ENCODE peak calls at places on chromosome 16, in nine cellular contexts. One of them, this sample, is unnamed.

GRCh38 chr16:280552-280951 is at the start of gene ARHGDIG:
- DNase-seq in astrocyte: no peak
- DNase-seq in spleen: no peak
- DNase-seq in ascending aorta: no peak
- DNase-seq in thoracic aorta: no peak
- DNase-seq in fibroblast of lung: no peak
- DNase-seq in hepatocyte: peak; percentile 53
- DNase-seq in ovary: no peak
- DNase-seq in lung: no peak
- DNase-seq in this sample: no peak

GRCh38 chr16:64391009-64391663 is 730.7 kb downstream of the CDH11 start:
- DNase-seq in lung: no peak
- DNase-seq in thoracic aorta: no peak
- DNase-seq in hepatocyte: no peak
- DNase-seq in ovary: no peak
- DNase-seq in astrocyte: peak; percentile 57
- DNase-seq in spleen: no peak
- DNase-seq in fibroblast of lung: peak; percentile 65
- DNase-seq in ascending aorta: no peak
- DNase-seq in this sample: no peak

GRCh38 chr16:14502932-14503741 is 126.9 kb downstream of the PARN start:
- DNase-seq in lung: no peak
- DNase-seq in ascending aorta: no peak
- DNase-seq in fibroblast of lung: peak; percentile 90
- DNase-seq in thoracic aorta: no peak
- DNase-seq in hepatocyte: no peak
- DNase-seq in spleen: no peak
- DNase-seq in ovary: no peak
- DNase-seq in astrocyte: peak; percentile 88
- DNase-seq in this sample: no peak

GRCh38 chr16:75446416-75446815 is 13.1 kb upstream of the CFDP1 start:
- DNase-seq in spleen: no peak
- DNase-seq in fibroblast of lung: no peak
- DNase-seq in ovary: no peak
- DNase-seq in thoracic aorta: no peak
- DNase-seq in astrocyte: no peak
- DNase-seq in lung: no peak
- DNase-seq in ascending aorta: no peak
- DNase-seq in hepatocyte: no peak
- DNase-seq in this sample: no peak

GRCh38 chr16:35516551-35516950 is 2057.1 kb downstream of the TP53TG3F start:
- DNase-seq in astrocyte: no peak
- DNase-seq in fibroblast of lung: no peak
- DNase-seq in spleen: no peak
- DNase-seq in ovary: no peak
- DNase-seq in hepatocyte: no peak
- DNase-seq in lung: no peak
- DNase-seq in ascending aorta: no peak
- DNase-seq in thoracic aorta: no peak
- DNase-seq in this sample: no peak

GRCh38 chr16:359871-360697 is 7.6 kb upstream of the AXIN1 start:
- DNase-seq in ovary: no peak
- DNase-seq in astrocyte: no peak
- DNase-seq in spleen: no peak
- DNase-seq in lung: no peak
- DNase-seq in hepatocyte: no peak
- DNase-seq in fibroblast of lung: no peak
- DNase-seq in thoracic aorta: no peak
- DNase-seq in ascending aorta: no peak
- DNase-seq in this sample: no peak

GRCh38 chr16:912684-913613 is 57.8 kb downstream of the LMF1 start:
- DNase-seq in ovary: no peak
- DNase-seq in fibroblast of lung: no peak
- DNase-seq in lung: no peak
- DNase-seq in spleen: no peak
- DNase-seq in hepatocyte: no peak
- DNase-seq in thoracic aorta: no peak
- DNase-seq in ascending aorta: no peak
- DNase-seq in astrocyte: no peak
- DNase-seq in this sample: peak; percentile 71

GRCh38 chr16:69709456-69710084 is 16.8 kb downstream of the NQO1 start:
- DNase-seq in fibroblast of lung: peak; percentile 61
- DNase-seq in ovary: no peak
- DNase-seq in hepatocyte: peak; percentile 75
- DNase-seq in spleen: no peak
- DNase-seq in thoracic aorta: no peak
- DNase-seq in astrocyte: peak; percentile 51
- DNase-seq in lung: no peak
- DNase-seq in ascending aorta: no peak
- DNase-seq in this sample: no peak

GRCh38 chr16:48542020-48542473 is 67.9 kb downstream of the N4BP1 start:
- DNase-seq in astrocyte: no peak
- DNase-seq in hepatocyte: peak; percentile 41
- DNase-seq in ovary: peak; percentile 56
- DNase-seq in ascending aorta: no peak
- DNase-seq in lung: peak; percentile 61
- DNase-seq in fibroblast of lung: peak; percentile 33
- DNase-seq in thoracic aorta: no peak
- DNase-seq in spleen: peak; percentile 82
- DNase-seq in this sample: no peak

GRCh38 chr16:9109255-9109654 is 17.8 kb downstream of the HAPSTR1 start:
- DNase-seq in hepatocyte: no peak
- DNase-seq in thoracic aorta: no peak
- DNase-seq in ovary: no peak
- DNase-seq in ascending aorta: no peak
- DNase-seq in lung: peak; percentile 10
- DNase-seq in spleen: no peak
- DNase-seq in astrocyte: no peak
- DNase-seq in fibroblast of lung: no peak
- DNase-seq in this sample: no peak

GRCh38 chr16:48335961-48336360 is 49.3 kb downstream of the SIAH1 start:
- DNase-seq in ovary: no peak
- DNase-seq in hepatocyte: peak; percentile 8
- DNase-seq in astrocyte: peak; percentile 77
- DNase-seq in fibroblast of lung: peak; percentile 82
- DNase-seq in lung: no peak
- DNase-seq in thoracic aorta: no peak
- DNase-seq in spleen: no peak
- DNase-seq in ascending aorta: no peak
- DNase-seq in this sample: no peak

GRCh38 chr16:82835487-82836160 is 208.9 kb downstream of the CDH13 start:
- DNase-seq in ovary: no peak
- DNase-seq in ascending aorta: no peak
- DNase-seq in thoracic aorta: no peak
- DNase-seq in lung: no peak
- DNase-seq in fibroblast of lung: peak; percentile 19
- DNase-seq in spleen: no peak
- DNase-seq in astrocyte: no peak
- DNase-seq in hepatocyte: no peak
- DNase-seq in this sample: no peak

GRCh38 chr16:10920726-10921427 is 21.4 kb downstream of the DEXI start:
- DNase-seq in fibroblast of lung: no peak
- DNase-seq in lung: no peak
- DNase-seq in astrocyte: no peak
- DNase-seq in thoracic aorta: no peak
- DNase-seq in ovary: no peak
- DNase-seq in hepatocyte: no peak
- DNase-seq in spleen: peak; percentile 47
- DNase-seq in ascending aorta: no peak
- DNase-seq in this sample: no peak

GRCh38 chr16:56328276-56329022 is 96.9 kb downstream of the AMFR start:
- DNase-seq in ascending aorta: no peak
- DNase-seq in ovary: no peak
- DNase-seq in spleen: no peak
- DNase-seq in lung: no peak
- DNase-seq in fibroblast of lung: no peak
- DNase-seq in hepatocyte: no peak
- DNase-seq in astrocyte: no peak
- DNase-seq in thoracic aorta: no peak
- DNase-seq in this sample: no peak
- TF ChIP-seq CTCF in ascending aorta: no peak
- TF ChIP-seq CTCF in ovary: no peak
- TF ChIP-seq CTCF in spleen: no peak
- TF ChIP-seq CTCF in lung: no peak
- TF ChIP-seq CTCF in fibroblast of lung: no peak
- TF ChIP-seq CTCF in hepatocyte: no peak
- TF ChIP-seq CTCF in astrocyte: no peak
- TF ChIP-seq CTCF in thoracic aorta: no peak
- TF ChIP-seq CTCF in this sample: no peak

DNA sequence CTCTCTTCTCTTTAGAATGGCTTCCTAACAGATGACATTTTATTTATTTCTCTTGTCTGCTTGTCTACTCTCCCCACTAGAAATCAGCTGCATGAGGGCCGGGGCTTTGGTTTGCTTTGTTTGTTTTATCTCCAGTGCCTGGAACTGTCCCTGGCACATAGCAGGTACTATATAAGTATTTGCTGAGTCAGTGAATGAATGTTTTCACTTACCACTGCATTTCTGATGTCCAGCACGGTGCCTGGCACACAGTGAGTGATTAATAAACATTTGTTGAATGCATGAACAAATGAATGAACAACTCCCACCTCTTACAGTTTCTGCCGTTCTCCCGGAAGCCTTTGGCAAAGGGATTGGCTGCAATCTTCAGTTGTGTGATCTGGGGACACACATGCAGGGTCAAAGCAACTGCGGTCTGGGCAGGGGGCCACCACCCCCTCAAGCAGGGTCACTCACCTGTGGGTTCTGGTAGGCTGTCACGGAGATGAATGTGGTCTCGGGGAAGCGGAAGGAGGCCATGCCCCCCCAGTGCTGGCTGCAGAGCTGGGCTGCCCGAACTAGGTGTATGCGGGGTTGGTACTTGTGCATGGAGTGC is 3.4 kb downstream of the TBX6 start:
- DNase-seq in fibroblast of lung: no peak
- DNase-seq in lung: no peak
- DNase-seq in spleen: no peak
- DNase-seq in thoracic aorta: no peak
- DNase-seq in ascending aorta: no peak
- DNase-seq in astrocyte: no peak
- DNase-seq in ovary: no peak
- DNase-seq in hepatocyte: no peak
- DNase-seq in this sample: no peak
- H3K27ac ChIP-seq in fibroblast of lung: no peak overlapping the region
- H3K27ac ChIP-seq in lung: peak overlapping the region; percentile 11
- H3K27ac ChIP-seq in spleen: no peak overlapping the region
- H3K27ac ChIP-seq in thoracic aorta: no peak overlapping the region
- H3K27ac ChIP-seq in ascending aorta: no peak overlapping the region
- H3K27ac ChIP-seq in astrocyte: no peak overlapping the region
- H3K27ac ChIP-seq in ovary: no peak overlapping the region
- H3K27ac ChIP-seq in hepatocyte: no peak overlapping the region
- H3K27ac ChIP-seq in this sample: no peak overlapping the region

GRCh38 chr16:67166883-67167168 is 2.3 kb downstream of the HSF4 start:
- DNase-seq in astrocyte: no peak
- DNase-seq in ascending aorta: no peak
- DNase-seq in fibroblast of lung: no peak
- DNase-seq in ovary: no peak
- DNase-seq in spleen: no peak
- DNase-seq in hepatocyte: no peak
- DNase-seq in lung: no peak
- DNase-seq in thoracic aorta: no peak
- DNase-seq in this sample: no peak
- H3K27me3 ChIP-seq in astrocyte: peaks cover 61% of the 10 kb centered on the region
- H3K27me3 ChIP-seq in ascending aorta: no peaks in the 10 kb centered on the region
- H3K27me3 ChIP-seq in fibroblast of lung: peaks cover 2% of the 10 kb centered on the region
- H3K27me3 ChIP-seq in ovary: no peaks in the 10 kb centered on the region
- H3K27me3 ChIP-seq in spleen: peaks cover 76% of the 10 kb centered on the region
- H3K27me3 ChIP-seq in hepatocyte: peaks cover 69% of the 10 kb centered on the region
- H3K27me3 ChIP-seq in lung: no peaks in the 10 kb centered on the region
- H3K27me3 ChIP-seq in thoracic aorta: no peaks in the 10 kb centered on the region
- H3K27me3 ChIP-seq in this sample: no peaks in the 10 kb centered on the region

DNA sequence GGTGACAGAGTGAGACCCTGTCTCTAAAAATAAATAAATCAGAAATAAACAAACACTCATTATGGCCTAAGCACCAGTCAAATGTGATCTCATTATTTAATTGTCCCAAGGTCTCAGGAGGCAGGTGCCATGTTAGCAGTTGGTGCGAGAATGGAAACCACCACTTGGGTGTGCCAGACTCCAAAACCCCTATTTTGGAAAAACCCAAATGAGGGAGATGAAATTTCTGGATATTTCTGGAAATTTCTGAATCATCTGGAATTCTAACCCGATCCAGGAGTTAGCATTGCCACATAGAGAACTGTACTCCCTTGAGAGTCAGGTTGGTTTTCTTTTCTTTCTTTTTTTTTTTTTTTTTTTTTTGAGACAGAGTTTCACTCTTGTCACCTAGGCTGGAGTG is 264.0 kb downstream of the XYLT1 start:
- DNase-seq in hepatocyte: no peak
- DNase-seq in lung: no peak
- DNase-seq in ascending aorta: no peak
- DNase-seq in thoracic aorta: no peak
- DNase-seq in astrocyte: no peak
- DNase-seq in ovary: no peak
- DNase-seq in fibroblast of lung: no peak
- DNase-seq in spleen: no peak
- DNase-seq in this sample: no peak
- TF ChIP-seq CTCF in hepatocyte: no peak
- TF ChIP-seq CTCF in lung: no peak
- TF ChIP-seq CTCF in ascending aorta: peak; percentile 16
- TF ChIP-seq CTCF in thoracic aorta: no peak
- TF ChIP-seq CTCF in astrocyte: no peak
- TF ChIP-seq CTCF in ovary: no peak
- TF ChIP-seq CTCF in fibroblast of lung: no peak
- TF ChIP-seq CTCF in spleen: no peak
- TF ChIP-seq CTCF in this sample: no peak

GRCh38 chr16:67442581-67443255 is 11.8 kb downstream of the HSD11B2 start:
- DNase-seq in astrocyte: no peak
- DNase-seq in thoracic aorta: no peak
- DNase-seq in ascending aorta: no peak
- DNase-seq in ovary: no peak
- DNase-seq in spleen: no peak
- DNase-seq in lung: no peak
- DNase-seq in fibroblast of lung: no peak
- DNase-seq in hepatocyte: no peak
- DNase-seq in this sample: no peak

GRCh38 chr16:67444259-67445125 is 13.6 kb downstream of the HSD11B2 start:
- DNase-seq in hepatocyte: no peak
- DNase-seq in thoracic aorta: no peak
- DNase-seq in spleen: no peak
- DNase-seq in fibroblast of lung: peak; percentile 39
- DNase-seq in astrocyte: no peak
- DNase-seq in lung: no peak
- DNase-seq in ovary: no peak
- DNase-seq in ascending aorta: no peak
- DNase-seq in this sample: no peak

GRCh38 chr16:67443299-67443698 is 12.4 kb downstream of the HSD11B2 start:
- DNase-seq in ascending aorta: no peak
- DNase-seq in astrocyte: no peak
- DNase-seq in spleen: no peak
- DNase-seq in ovary: peak; percentile 82
- DNase-seq in lung: no peak
- DNase-seq in hepatocyte: no peak
- DNase-seq in thoracic aorta: no peak
- DNase-seq in fibroblast of lung: no peak
- DNase-seq in this sample: peak; percentile 41

GRCh38 chr16:67441289-67441753 is 10.4 kb downstream of the HSD11B2 start:
- DNase-seq in fibroblast of lung: no peak
- DNase-seq in thoracic aorta: no peak
- DNase-seq in spleen: no peak
- DNase-seq in ascending aorta: no peak
- DNase-seq in ovary: no peak
- DNase-seq in hepatocyte: no peak
- DNase-seq in lung: peak; percentile 79
- DNase-seq in astrocyte: no peak
- DNase-seq in this sample: peak; percentile 83

GRCh38 chr16:67441907-67442306 is 11.0 kb downstream of the HSD11B2 start:
- DNase-seq in thoracic aorta: no peak
- DNase-seq in fibroblast of lung: no peak
- DNase-seq in ovary: no peak
- DNase-seq in spleen: no peak
- DNase-seq in astrocyte: no peak
- DNase-seq in hepatocyte: no peak
- DNase-seq in lung: no peak
- DNase-seq in ascending aorta: no peak
- DNase-seq in this sample: peak; percentile 41
- H3K27ac ChIP-seq in thoracic aorta: no peak overlapping the region
- H3K27ac ChIP-seq in fibroblast of lung: no peak overlapping the region
- H3K27ac ChIP-seq in ovary: no peak overlapping the region
- H3K27ac ChIP-seq in spleen: no peak overlapping the region
- H3K27ac ChIP-seq in astrocyte: no peak overlapping the region
- H3K27ac ChIP-seq in hepatocyte: no peak overlapping the region
- H3K27ac ChIP-seq in lung: peak overlapping the region; percentile 17
- H3K27ac ChIP-seq in ascending aorta: no peak overlapping the region
- H3K27ac ChIP-seq in this sample: peak overlapping the region; percentile 69